ENCODE peak calls at places on chromosomes 13 and 19, in six cellular contexts. C, H, M, F, T and Y are unnamed samples. For H3K9me3, the result is how much of the 10 kb centered on the place peaks cover.

GRCh38 chr19:6363429-6363828 is 2.1 kb downstream of the CLPP start:
- DNase-seq in F (no peak), H (no peak), M (no peak), C (no peak), T (no peak), Y (no peak)

GRCh38 chr19:21482863-21483276 is 22.5 kb upstream of the ZNF429 start:
- DNase-seq in C (peak), M (peak), T (peak), H (peak), F (peak), Y (no peak)

GRCh38 chr13:26658491-26658890 is 101.0 kb downstream of the WASF3 start:
- DNase-seq in M (peak), T (peak), C (no peak), H (no peak), F (no peak), Y (no peak)

GRCh38 chr13:69951412-69951811 is 156.2 kb upstream of the ATXN8OS start:
- DNase-seq in M (no peak), C (no peak), H (no peak), F (no peak), T (no peak), Y (no peak)

GRCh38 chr19:5128251-5128931 is 159.5 kb downstream of the KDM4B start:
- DNase-seq in T (peak), H (peak), F (peak), M (peak), C (no peak), Y (no peak)

GRCh38 chr13:74040200-74040599 is 94.0 kb downstream of the KLF12 start:
- DNase-seq in M (peak), T (peak), C (peak), F (peak), H (peak), Y (peak)

GRCh38 chr13:30363725-30364124 is 56.4 kb upstream of the KATNAL1 start:
- DNase-seq in T (no peak), F (no peak), C (no peak), M (no peak), H (no peak), Y (no peak)

GRCh38 chr19:42619271-42619670 is 24.5 kb upstream of the CEACAM8 start:
- DNase-seq in C (no peak), M (no peak), H (no peak), T (no peak), F (no peak), Y (no peak)

GRCh38 chr19:13995878-13996765 is 10.0 kb downstream of the RFX1 start:
- DNase-seq in F (no peak), M (no peak), T (peak), H (no peak), C (no peak), Y (no peak)

GRCh38 chr19:2820112-2820702 is 539 bp downstream of the ZNF554 start:
- DNase-seq in T (peak), C (no peak), M (peak), F (no peak), H (no peak), Y (peak)

GRCh38 chr13:64130600-64130999 is 2715.0 kb upstream of the PCDH20 start:
- DNase-seq in H (no peak), C (no peak), M (no peak), T (no peak), F (no peak), Y (no peak)

GRCh38 chr13:100298116-100298681 is 209.3 kb downstream of the PCCA start:
- DNase-seq in F (no peak), H (no peak), T (no peak), M (no peak), C (no peak), Y (no peak)

GRCh38 chr13:108662528-108662927 is 33.1 kb downstream of the MYO16 start:
- DNase-seq in M (no peak), C (no peak), H (no peak), T (no peak), F (no peak), Y (no peak)

GRCh38 chr13:98487016-98487415 is 89.9 kb downstream of the STK24 start:
- DNase-seq in H (no peak), T (no peak), M (no peak), C (no peak), F (peak), Y (no peak)

GRCh38 chr19:32570081-32570785 is 10.8 kb upstream of the PDCD5 start:
- DNase-seq in T (peak), C (peak), M (peak), F (peak), H (peak), Y (peak)

GRCh38 chr19:58575183-58576041 is 2.3 kb upstream of the MZF1 start:
- DNase-seq in M (peak), H (peak), F (peak), C (peak), T (peak), Y (peak)

DNA sequence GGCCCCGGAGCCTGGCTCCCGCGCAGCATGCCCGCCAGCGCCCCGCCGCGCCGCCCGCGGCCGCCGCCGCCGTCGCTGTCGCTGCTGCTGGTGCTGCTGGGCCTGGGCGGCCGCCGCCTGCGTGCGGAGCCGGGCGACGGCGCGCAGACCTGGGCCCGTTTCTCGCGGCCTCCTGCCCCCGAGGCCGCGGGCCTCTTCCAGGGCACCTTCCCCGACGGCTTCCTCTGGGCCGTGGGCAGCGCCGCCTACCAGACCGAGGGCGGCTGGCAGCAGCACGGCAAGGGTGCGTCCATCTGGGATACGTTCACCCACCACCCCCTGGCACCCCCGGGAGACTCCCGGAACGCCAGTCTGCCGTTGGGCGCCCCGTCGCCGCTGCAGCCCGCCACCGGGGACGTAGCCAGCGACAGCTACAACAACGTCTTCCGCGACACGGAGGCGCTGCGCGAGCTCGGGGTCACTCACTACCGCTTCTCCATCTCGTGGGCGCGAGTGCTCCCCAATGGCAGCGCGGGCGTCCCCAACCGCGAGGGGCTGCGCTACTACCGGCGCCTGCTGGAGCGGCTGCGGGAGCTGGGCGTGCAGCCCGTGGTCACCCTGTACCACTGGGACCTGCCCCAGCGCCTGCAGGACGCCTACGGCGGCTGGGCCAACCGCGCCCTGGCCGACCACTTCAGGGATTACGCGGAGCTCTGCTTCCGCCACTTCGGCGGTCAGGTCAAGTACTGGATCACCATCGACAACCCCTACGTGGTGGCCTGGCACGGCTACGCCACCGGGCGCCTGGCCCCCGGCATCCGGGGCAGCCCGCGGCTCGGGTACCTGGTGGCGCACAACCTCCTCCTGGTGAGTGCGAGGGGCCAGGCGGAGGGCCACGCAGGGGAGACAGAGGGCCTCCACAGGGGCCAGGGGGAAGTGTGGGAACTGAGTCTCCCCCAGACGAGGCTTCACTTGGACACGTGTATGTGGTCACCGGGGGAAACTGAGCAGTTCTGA is at the start of gene KL:
- DNase-seq in C (peak), H (peak), F (peak), T (peak), M (peak), Y (no peak)
- H3K4me3 ChIP-seq in C (no peak), H (peak), F (no peak), T (peak), M (peak), Y (peak)

DNA sequence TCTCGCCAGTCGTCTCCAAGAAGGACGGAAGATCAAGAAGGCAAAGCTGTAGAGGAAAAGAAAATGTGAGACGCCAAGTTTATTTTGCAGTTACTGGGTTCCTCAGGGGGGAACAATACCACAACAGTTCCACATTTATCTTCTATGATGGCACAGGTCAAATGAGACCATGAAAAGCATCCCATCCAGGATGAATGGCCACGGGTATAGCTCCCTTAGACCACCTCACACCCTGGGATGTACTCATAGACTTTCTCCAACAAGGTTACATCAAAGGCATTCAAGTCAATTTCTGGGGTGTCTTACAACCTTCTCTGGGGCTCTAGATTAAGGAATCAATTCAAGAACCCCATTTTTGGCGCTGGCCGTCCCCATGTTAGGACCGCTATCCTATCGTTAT is 4.5 kb downstream of the PEG3 start:
- DNase-seq in T (no peak), M (no peak), C (no peak), F (no peak), H (no peak), Y (no peak)
- H3K9me3 ChIP-seq in T (under half), M (under half), C (half or more), F (under half), H (under half), Y (under half)

DNA sequence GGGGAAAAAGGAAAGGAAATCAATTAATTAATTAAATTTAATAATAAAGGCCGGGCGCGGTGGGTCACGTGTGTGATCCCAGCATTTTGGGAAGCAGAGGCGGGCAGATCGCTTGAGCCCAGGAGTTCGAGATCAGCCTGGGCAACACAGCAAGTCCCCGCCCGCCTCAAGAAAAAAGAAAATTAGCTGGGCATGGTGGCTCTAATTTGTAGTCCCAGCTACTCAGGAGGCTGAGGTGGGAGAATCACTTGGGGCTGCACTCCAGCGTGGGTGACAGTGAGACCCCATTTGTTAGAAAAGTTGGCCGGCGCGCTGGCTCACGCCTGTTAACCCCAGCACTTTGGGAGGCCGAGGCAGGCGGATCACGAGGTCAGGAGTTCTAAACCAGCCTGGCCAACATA is 733 bp upstream of the CD320 start:
- DNase-seq in F (no peak), M (no peak), T (no peak), C (no peak), H (peak), Y (peak)
- H3K4me3 ChIP-seq in F (no peak), M (peak), T (peak), C (peak), H (peak), Y (no peak)

GRCh38 chr13:111512707-111513106 is 192.3 kb downstream of the TEX29 start:
- DNase-seq in M (no peak), F (no peak), T (peak), C (no peak), H (no peak), Y (no peak)
- H3K9me3 ChIP-seq in M (under half), F (under half), T (under half), C (under half), H (under half), Y (under half)

GRCh38 chr19:954272-954671 is 28.4 kb downstream of the ARID3A start:
- DNase-seq in M (no peak), C (no peak), F (no peak), H (no peak), T (no peak), Y (no peak)

GRCh38 chr19:954672-955494 is 29.0 kb downstream of the ARID3A start:
- DNase-seq in H (no peak), F (no peak), C (no peak), T (no peak), M (no peak), Y (no peak)

GRCh38 chr19:952680-953500 is 27.1 kb downstream of the ARID3A start:
- DNase-seq in F (no peak), T (no peak), C (peak), H (no peak), M (no peak), Y (no peak)

GRCh38 chr19:952049-952679 is 26.3 kb downstream of the ARID3A start:
- DNase-seq in M (peak), T (no peak), F (no peak), C (no peak), H (no peak), Y (no peak)

GRCh38 chr19:953501-954271 is 27.9 kb downstream of the ARID3A start:
- DNase-seq in C (no peak), M (peak), H (no peak), F (no peak), T (no peak), Y (no peak)
- H3K4me3 ChIP-seq in C (no peak), M (peak), H (no peak), F (no peak), T (no peak), Y (no peak)